ENCODE peak calls at places on chromosomes 11 and 22, in six cellular contexts. I is NCI-H774, P is M059J, T is HFFc6, H is IMR-90, Y is Caco-2. A is an unnamed sample.

GRCh38 chr11:118145285-118146227 is 7.1 kb downstream of the SCN4B start:
- DNase-seq in H (peak), Y (peak), I (peak), P (peak), T (peak), A (peak)

GRCh38 chr22:22752556-22753477 is 108.4 kb downstream of the GGTLC2 start:
- DNase-seq in P (no peak), I (no peak), T (peak), H (peak), Y (no peak), A (no peak)

GRCh38 chr11:12674936-12675696 is 895 bp downstream of the TEAD1 start:
- DNase-seq in P (peak), I (peak), Y (no peak), H (no peak), T (no peak), A (peak)

GRCh38 chr11:312092-312816 is 1.6 kb upstream of the IFITM1 start:
- DNase-seq in Y (no peak), P (no peak), H (no peak), T (no peak), I (no peak), A (no peak)

GRCh38 chr11:126863294-126863997 is 137.1 kb downstream of the KIRREL3 start:
- DNase-seq in T (no peak), I (no peak), H (no peak), P (no peak), Y (no peak), A (no peak)

GRCh38 chr11:80515097-80515496 is 1074.3 kb upstream of the TENM4 start:
- DNase-seq in T (no peak), H (no peak), I (no peak), P (no peak), Y (no peak), A (no peak)

GRCh38 chr11:108732395-108732794 is 67.5 kb downstream of the DDX10 start:
- DNase-seq in T (no peak), Y (peak), P (no peak), H (no peak), I (peak), A (no peak)

GRCh38 chr22:25139062-25139461 is 60.6 kb upstream of the CRYBB3 start:
- DNase-seq in T (no peak), I (no peak), Y (no peak), H (no peak), P (no peak), A (no peak)